ENCODE peak calls at places on chromosomes 3 and 15, in nine cellular contexts. Z is stomach, V is K562, C is mammary epithelial cell, Q is astrocyte of the cerebellum, W is cardiac muscle cell, G is AG10803, L is heart left ventricle, D is heart right ventricle. J is an unnamed sample.

GRCh38 chr15:50065264-50065663 is 53.8 kb downstream of the ATP8B4 start:
- DNase-seq in Q (no peak), L (no peak), D (no peak), C (no peak), Z (no peak), V (no peak), W (no peak), G (peak), J (no peak)

GRCh38 chr3:64668582-64669510 is 19.0 kb downstream of the ADAMTS9 start:
- DNase-seq in V (no peak), Z (no peak), C (no peak), D (no peak), L (no peak), G (no peak), Q (no peak), W (no peak), J (no peak)

GRCh38 chr3:123816673-123817207 is 67.4 kb downstream of the MYLK start:
- DNase-seq in W (peak), G (peak), D (no peak), Q (peak), Z (no peak), C (no peak), L (no peak), V (no peak), J (no peak)

GRCh38 chr3:168165390-168166269 is 69.9 kb upstream of the GOLIM4 start:
- DNase-seq in D (peak), V (peak), G (peak), C (peak), Q (peak), L (no peak), W (peak), Z (peak), J (no peak)

GRCh38 chr3:168061332-168061996 is 34.3 kb downstream of the GOLIM4 start:
- DNase-seq in C (no peak), Q (no peak), Z (no peak), D (no peak), G (no peak), L (no peak), V (no peak), W (no peak), J (no peak)

GRCh38 chr15:25900426-25900825 is 37.3 kb upstream of the ATP10A start:
- DNase-seq in V (no peak), W (no peak), L (no peak), G (peak), D (no peak), C (no peak), Z (no peak), Q (no peak), J (no peak)

GRCh38 chr3:168223085-168223484 is 127.4 kb upstream of the GOLIM4 start:
- DNase-seq in V (no peak), D (no peak), L (no peak), C (no peak), Q (no peak), W (no peak), Z (no peak), G (no peak), J (no peak)

GRCh38 chr3:44045476-44046275 is 196.0 kb upstream of the TOPAZ1 start:
- DNase-seq in Z (peak), D (no peak), W (no peak), G (no peak), V (peak), C (peak), L (no peak), Q (no peak), J (no peak)

GRCh38 chr3:16849240-16849639 is 35.5 kb upstream of the PLCL2 start:
- DNase-seq in Q (peak), C (no peak), G (no peak), L (no peak), V (no peak), W (peak), D (peak), Z (peak), J (no peak)

GRCh38 chr15:31280831-31281216 is 45.8 kb upstream of the KLF13 start:
- DNase-seq in W (no peak), D (no peak), Q (no peak), V (no peak), L (no peak), Z (peak), G (no peak), C (no peak), J (no peak)

GRCh38 chr15:81113204-81113657 is 20.8 kb upstream of the CFAP161 start:
- DNase-seq in L (no peak), D (no peak), Q (no peak), G (no peak), W (no peak), V (no peak), C (no peak), Z (no peak), J (no peak)

GRCh38 chr15:70347321-70347720 is 249.6 kb upstream of the TLE3 start:
- DNase-seq in Z (no peak), V (no peak), L (no peak), D (no peak), G (no peak), C (no peak), Q (no peak), W (no peak), J (no peak)

GRCh38 chr3:123432832-123433523 is 15.9 kb downstream of the ADCY5 start:
- DNase-seq in V (no peak), W (no peak), L (no peak), D (peak), Z (no peak), G (no peak), Q (no peak), C (no peak), J (no peak)

GRCh38 chr3:128503164-128503651 is 10.2 kb upstream of the GATA2 start:
- DNase-seq in Z (no peak), V (no peak), D (no peak), C (no peak), G (no peak), Q (no peak), W (no peak), L (no peak), J (peak)

GRCh38 chr3:115727135-115727534 is 103.8 kb downstream of the GAP43 start:
- DNase-seq in L (no peak), Q (no peak), W (no peak), V (no peak), D (no peak), G (no peak), Z (no peak), C (no peak), J (no peak)

GRCh38 chr3:9078561-9079240 is 115.4 kb upstream of the RAD18 start:
- DNase-seq in Z (no peak), V (no peak), Q (no peak), D (no peak), W (no peak), G (no peak), C (no peak), L (no peak), J (no peak)

GRCh38 chr15:36658905-36659304 is 79.5 kb downstream of the CDIN1 start:
- DNase-seq in W (no peak), D (no peak), L (no peak), C (no peak), V (no peak), Q (no peak), G (no peak), Z (no peak), J (no peak)

GRCh38 chr15:91783451-91783850 is 70.1 kb upstream of the SLCO3A1 start:
- DNase-seq in Q (no peak), W (no peak), Z (no peak), V (no peak), L (no peak), C (no peak), D (no peak), G (no peak), J (no peak)

GRCh38 chr15:68794307-68794706 is 26.4 kb downstream of the ANP32A start:
- DNase-seq in Q (no peak), C (no peak), Z (no peak), G (no peak), V (no peak), D (no peak), L (no peak), W (no peak), J (no peak)
- H3K4me3 ChIP-seq in Q (no peak), C (no peak), Z (no peak), G (no peak), V (no peak), D (no peak), L (no peak), W (no peak), J (no peak)

GRCh38 chr3:15063238-15063637 is 1.9 kb downstream of the MRPS25 start:
- DNase-seq in Z (no peak), G (no peak), W (no peak), L (no peak), Q (no peak), V (no peak), D (no peak), C (no peak), J (no peak)
- H3K4me3 ChIP-seq in Z (no peak), G (no peak), W (no peak), L (peak), Q (no peak), V (peak), D (peak), C (no peak), J (no peak)

DNA sequence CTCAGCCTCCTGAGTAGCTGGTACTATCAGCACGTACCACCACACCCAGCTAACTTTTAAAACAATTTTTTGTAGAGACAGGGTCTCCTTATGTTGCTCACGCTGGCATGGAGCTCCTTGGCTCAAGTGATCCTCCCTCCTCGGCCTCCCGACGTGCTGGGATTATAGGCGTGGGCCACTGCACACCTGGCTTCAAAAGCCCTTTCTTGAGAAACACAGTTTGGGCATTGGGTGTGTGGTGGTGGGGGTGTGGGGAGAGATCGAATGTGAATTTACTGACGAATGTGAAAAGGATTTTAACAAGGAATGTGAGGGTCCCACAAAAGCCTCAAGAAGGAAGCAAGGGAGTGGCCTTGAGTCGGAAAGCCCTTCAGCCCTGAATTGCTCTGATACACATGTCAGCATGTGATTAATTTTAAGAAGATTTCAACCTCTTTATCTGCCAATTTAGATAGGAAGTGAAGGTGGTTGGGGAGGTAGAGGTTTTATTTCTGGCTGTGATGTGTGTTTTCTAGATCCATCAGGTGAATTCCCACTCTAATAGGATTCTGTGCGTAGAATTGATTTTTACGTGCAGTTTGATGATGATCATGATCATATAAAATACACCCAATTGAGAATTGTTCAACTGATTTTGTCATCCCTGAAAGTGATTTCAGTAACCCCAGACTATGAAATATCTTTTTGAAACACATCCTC is 1.1 kb downstream of the CCR4 start:
- DNase-seq in L (no peak), Q (no peak), G (no peak), D (no peak), C (no peak), Z (no peak), V (no peak), W (no peak), J (no peak)
- H3K4me3 ChIP-seq in L (no peak), Q (no peak), G (no peak), D (no peak), C (no peak), Z (no peak), V (no peak), W (no peak), J (no peak)

GRCh38 chr3:46833346-46834300 is 29.6 kb downstream of the MYL3 start:
- DNase-seq in D (no peak), G (no peak), L (no peak), W (no peak), V (no peak), C (no peak), Z (no peak), Q (no peak), J (no peak)

GRCh38 chr3:46831841-46832240 is 31.4 kb downstream of the MYL3 start:
- DNase-seq in G (no peak), V (no peak), L (no peak), C (no peak), W (no peak), Q (no peak), D (no peak), Z (no peak), J (no peak)

GRCh38 chr3:46838301-46838700 is 24.9 kb downstream of the MYL3 start:
- DNase-seq in W (no peak), G (no peak), V (no peak), Z (no peak), L (no peak), C (no peak), D (no peak), Q (no peak), J (no peak)

GRCh38 chr3:46835486-46835885 is 27.8 kb downstream of the MYL3 start:
- DNase-seq in Q (no peak), L (no peak), D (no peak), G (no peak), V (no peak), Z (no peak), W (no peak), C (no peak), J (no peak)

GRCh38 chr3:46835059-46835458 is 28.2 kb downstream of the MYL3 start:
- DNase-seq in L (no peak), C (no peak), G (no peak), Z (no peak), V (no peak), W (no peak), Q (no peak), D (no peak), J (no peak)
- H3K4me3 ChIP-seq in L (no peak), C (no peak), G (no peak), Z (no peak), V (no peak), W (no peak), Q (no peak), D (no peak), J (no peak)

GRCh38 chr3:112973325-112974177 is 1.4 kb downstream of the CD200R1 start:
- DNase-seq in W (no peak), Z (no peak), L (no peak), D (no peak), C (no peak), Q (no peak), G (no peak), V (no peak), J (no peak)

GRCh38 chr3:112972158-112972557 is 2.7 kb downstream of the CD200R1 start:
- DNase-seq in V (no peak), W (no peak), Z (no peak), Q (no peak), D (no peak), G (no peak), L (no peak), C (no peak), J (no peak)

GRCh38 chr3:112976001-112976400 is 1.1 kb upstream of the CD200R1 start:
- DNase-seq in V (no peak), D (no peak), C (no peak), G (no peak), Q (no peak), L (no peak), Z (no peak), W (no peak), J (no peak)

GRCh38 chr3:112974894-112975293 is at the start of gene CD200R1:
- DNase-seq in C (no peak), G (no peak), Q (no peak), V (no peak), W (no peak), D (no peak), L (no peak), Z (no peak), J (no peak)

GRCh38 chr3:112974178-112974517 is 755 bp downstream of the CD200R1 start:
- DNase-seq in Z (no peak), V (no peak), L (no peak), Q (no peak), G (no peak), C (no peak), D (no peak), W (no peak), J (no peak)
- H3K4me3 ChIP-seq in Z (peak), V (no peak), L (peak), Q (no peak), G (no peak), C (no peak), D (peak), W (no peak), J (peak)